ENCODE peak calls at places on chromosomes 13 and 19, in four cellular contexts. One of them, this sample, is unnamed.

GRCh38 chr13:102280366-102280765 is 121.5 kb downstream of the FGF14 start:
- DNase-seq in tibial nerve: no peak
- DNase-seq in activated CD4-positive, CD25-positive, alpha-beta regulatory T cell treated with anti-CD3 and anti-CD28 coated beads, Interleukin-2, amount 50 U/mL, for 16 hours: no peak
- DNase-seq in brain microvascular endothelial cell: no peak
- DNase-seq in this sample: no peak

GRCh38 chr13:40410315-40410714 is 256.1 kb downstream of the FOXO1 start:
- DNase-seq in tibial nerve: no peak
- DNase-seq in brain microvascular endothelial cell: no peak
- DNase-seq in activated CD4-positive, CD25-positive, alpha-beta regulatory T cell treated with anti-CD3 and anti-CD28 coated beads, Interleukin-2, amount 50 U/mL, for 16 hours: no peak
- DNase-seq in this sample: no peak

GRCh38 chr19:51141181-51141580 is 920 bp upstream of the SIGLEC7 start:
- DNase-seq in tibial nerve: no peak
- DNase-seq in activated CD4-positive, CD25-positive, alpha-beta regulatory T cell treated with anti-CD3 and anti-CD28 coated beads, Interleukin-2, amount 50 U/mL, for 16 hours: no peak
- DNase-seq in brain microvascular endothelial cell: no peak
- DNase-seq in this sample: no peak

GRCh38 chr19:14023404-14024235 is 4.3 kb upstream of the RLN3 start:
- DNase-seq in tibial nerve: no peak
- DNase-seq in activated CD4-positive, CD25-positive, alpha-beta regulatory T cell treated with anti-CD3 and anti-CD28 coated beads, Interleukin-2, amount 50 U/mL, for 16 hours: no peak
- DNase-seq in brain microvascular endothelial cell: peak
- DNase-seq in this sample: peak

GRCh38 chr13:20667857-20668256 is 35.6 kb upstream of the IL17D start:
- DNase-seq in brain microvascular endothelial cell: no peak
- DNase-seq in activated CD4-positive, CD25-positive, alpha-beta regulatory T cell treated with anti-CD3 and anti-CD28 coated beads, Interleukin-2, amount 50 U/mL, for 16 hours: no peak
- DNase-seq in tibial nerve: no peak
- DNase-seq in this sample: no peak

GRCh38 chr19:49157445-49158224 is at the start of gene TRPM4:
- DNase-seq in tibial nerve: peak
- DNase-seq in brain microvascular endothelial cell: peak
- DNase-seq in activated CD4-positive, CD25-positive, alpha-beta regulatory T cell treated with anti-CD3 and anti-CD28 coated beads, Interleukin-2, amount 50 U/mL, for 16 hours: no peak
- DNase-seq in this sample: peak

GRCh38 chr13:52411629-52412028 is 5.7 kb upstream of the THSD1 start:
- DNase-seq in brain microvascular endothelial cell: peak
- DNase-seq in tibial nerve: no peak
- DNase-seq in activated CD4-positive, CD25-positive, alpha-beta regulatory T cell treated with anti-CD3 and anti-CD28 coated beads, Interleukin-2, amount 50 U/mL, for 16 hours: no peak
- DNase-seq in this sample: peak

GRCh38 chr19:5789201-5789795 is 1.7 kb downstream of the DUS3L start:
- DNase-seq in activated CD4-positive, CD25-positive, alpha-beta regulatory T cell treated with anti-CD3 and anti-CD28 coated beads, Interleukin-2, amount 50 U/mL, for 16 hours: no peak
- DNase-seq in brain microvascular endothelial cell: no peak
- DNase-seq in tibial nerve: no peak
- DNase-seq in this sample: no peak

GRCh38 chr13:63198076-63198475 is 1782.4 kb upstream of the PCDH20 start:
- DNase-seq in activated CD4-positive, CD25-positive, alpha-beta regulatory T cell treated with anti-CD3 and anti-CD28 coated beads, Interleukin-2, amount 50 U/mL, for 16 hours: no peak
- DNase-seq in brain microvascular endothelial cell: no peak
- DNase-seq in tibial nerve: no peak
- DNase-seq in this sample: no peak

GRCh38 chr13:85864963-85865530 is 65.8 kb upstream of the SLITRK6 start:
- DNase-seq in activated CD4-positive, CD25-positive, alpha-beta regulatory T cell treated with anti-CD3 and anti-CD28 coated beads, Interleukin-2, amount 50 U/mL, for 16 hours: no peak
- DNase-seq in brain microvascular endothelial cell: peak
- DNase-seq in tibial nerve: no peak
- DNase-seq in this sample: no peak

GRCh38 chr19:7442423-7442822 is 46.4 kb downstream of the PEX11G start:
- DNase-seq in brain microvascular endothelial cell: peak
- DNase-seq in activated CD4-positive, CD25-positive, alpha-beta regulatory T cell treated with anti-CD3 and anti-CD28 coated beads, Interleukin-2, amount 50 U/mL, for 16 hours: no peak
- DNase-seq in tibial nerve: no peak
- DNase-seq in this sample: no peak

GRCh38 chr19:42111384-42111783 is 20.9 kb downstream of the POU2F2 start:
- DNase-seq in brain microvascular endothelial cell: peak
- DNase-seq in activated CD4-positive, CD25-positive, alpha-beta regulatory T cell treated with anti-CD3 and anti-CD28 coated beads, Interleukin-2, amount 50 U/mL, for 16 hours: no peak
- DNase-seq in tibial nerve: no peak
- DNase-seq in this sample: no peak

GRCh38 chr19:46373573-46374359 is 26.9 kb downstream of the PPP5C start:
- DNase-seq in activated CD4-positive, CD25-positive, alpha-beta regulatory T cell treated with anti-CD3 and anti-CD28 coated beads, Interleukin-2, amount 50 U/mL, for 16 hours: no peak
- DNase-seq in tibial nerve: no peak
- DNase-seq in brain microvascular endothelial cell: peak
- DNase-seq in this sample: no peak

GRCh38 chr19:40320558-40320935 is 27.6 kb downstream of the C19orf47 start:
- DNase-seq in brain microvascular endothelial cell: no peak
- DNase-seq in activated CD4-positive, CD25-positive, alpha-beta regulatory T cell treated with anti-CD3 and anti-CD28 coated beads, Interleukin-2, amount 50 U/mL, for 16 hours: no peak
- DNase-seq in tibial nerve: no peak
- DNase-seq in this sample: no peak

GRCh38 chr13:24274452-24274971 is 34.9 kb upstream of the C1QTNF9 start:
- DNase-seq in brain microvascular endothelial cell: no peak
- DNase-seq in tibial nerve: no peak
- DNase-seq in activated CD4-positive, CD25-positive, alpha-beta regulatory T cell treated with anti-CD3 and anti-CD28 coated beads, Interleukin-2, amount 50 U/mL, for 16 hours: no peak
- DNase-seq in this sample: no peak

GRCh38 chr13:75550159-75550567 is 572 bp downstream of the UCHL3 start:
- DNase-seq in brain microvascular endothelial cell: peak
- DNase-seq in activated CD4-positive, CD25-positive, alpha-beta regulatory T cell treated with anti-CD3 and anti-CD28 coated beads, Interleukin-2, amount 50 U/mL, for 16 hours: no peak
- DNase-seq in tibial nerve: no peak
- DNase-seq in this sample: peak

GRCh38 chr19:10009269-10009665 is 1.0 kb downstream of the COL5A3 start:
- DNase-seq in activated CD4-positive, CD25-positive, alpha-beta regulatory T cell treated with anti-CD3 and anti-CD28 coated beads, Interleukin-2, amount 50 U/mL, for 16 hours: no peak
- DNase-seq in brain microvascular endothelial cell: peak
- DNase-seq in tibial nerve: peak
- DNase-seq in this sample: peak

GRCh38 chr13:63107163-63107935 is 1691.7 kb upstream of the PCDH20 start:
- DNase-seq in tibial nerve: no peak
- DNase-seq in activated CD4-positive, CD25-positive, alpha-beta regulatory T cell treated with anti-CD3 and anti-CD28 coated beads, Interleukin-2, amount 50 U/mL, for 16 hours: no peak
- DNase-seq in brain microvascular endothelial cell: peak
- DNase-seq in this sample: no peak

GRCh38 chr19:38617764-38618589 is at the start of gene MAP4K1:
- DNase-seq in tibial nerve: no peak
- DNase-seq in brain microvascular endothelial cell: no peak
- DNase-seq in activated CD4-positive, CD25-positive, alpha-beta regulatory T cell treated with anti-CD3 and anti-CD28 coated beads, Interleukin-2, amount 50 U/mL, for 16 hours: peak
- DNase-seq in this sample: no peak

GRCh38 chr19:31543456-31543855 is 194.2 kb upstream of the TSHZ3 start:
- DNase-seq in activated CD4-positive, CD25-positive, alpha-beta regulatory T cell treated with anti-CD3 and anti-CD28 coated beads, Interleukin-2, amount 50 U/mL, for 16 hours: no peak
- DNase-seq in tibial nerve: no peak
- DNase-seq in brain microvascular endothelial cell: no peak
- DNase-seq in this sample: no peak